ENCODE peak calls at places on chromosomes 4 and X, in seven cellular contexts. Q is endothelial cell, U is foreskin fibroblast, C is epithelial cell of esophagus, E is esophagus squamous epithelium, Z is brain microvascular endothelial cell, K is heart left ventricle. S is an unnamed sample.

GRCh38 chrX:118756111-118756510 is 28.7 kb downstream of the IL13RA1 start:
- DNase-seq in Q (no peak), U (no peak), C (peak), E (no peak), Z (no peak), K (no peak), S (no peak)

GRCh38 chr4:110793890-110794588 is 171.2 kb upstream of the PITX2 start:
- DNase-seq in Q (no peak), U (no peak), C (no peak), E (no peak), Z (no peak), K (no peak), S (no peak)

GRCh38 chr4:26958925-26959653 is 98.4 kb downstream of the STIM2 start:
- DNase-seq in Q (no peak), U (no peak), C (no peak), E (no peak), Z (no peak), K (no peak), S (no peak)

GRCh38 chr4:12140864-12141263 is 712.2 kb upstream of the HS3ST1 start:
- DNase-seq in Q (no peak), U (no peak), C (no peak), E (no peak), Z (no peak), K (no peak), S (no peak)

GRCh38 chr4:26151615-26152014 is 169.2 kb upstream of the RBPJ start:
- DNase-seq in Q (no peak), U (no peak), C (no peak), E (no peak), Z (no peak), K (peak), S (no peak)

GRCh38 chr4:154329268-154329858 is 162.2 kb downstream of the DCHS2 start:
- DNase-seq in Q (no peak), U (peak), C (peak), E (no peak), Z (no peak), K (no peak), S (no peak)

GRCh38 chrX:39896951-39897740 is 200.6 kb downstream of the BCOR start:
- DNase-seq in Q (peak), U (peak), C (peak), E (no peak), Z (peak), K (peak), S (no peak)

GRCh38 chr4:109166126-109166525 is 136.3 kb downstream of the COL25A1 start:
- DNase-seq in Q (no peak), U (no peak), C (no peak), E (no peak), Z (no peak), K (no peak), S (no peak)

GRCh38 chrX:13377537-13377936 is 57.7 kb upstream of the ATXN3L start:
- DNase-seq in Q (no peak), U (peak), C (peak), E (no peak), Z (peak), K (peak), S (no peak)

GRCh38 chrX:1391370-1391706 is 575 bp downstream of the SLC25A6 start:
- DNase-seq in Q (peak), U (no peak), C (no peak), E (no peak), Z (no peak), K (peak), S (no peak)

GRCh38 chrX:38879631-38880220 is 78.5 kb downstream of the MID1IP1 start:
- DNase-seq in Q (no peak), U (no peak), C (peak), E (no peak), Z (no peak), K (no peak), S (no peak)

GRCh38 chrX:143988356-143988755 is 104.5 kb downstream of the UBE2NL start:
- DNase-seq in Q (no peak), U (no peak), C (no peak), E (no peak), Z (no peak), K (no peak), S (no peak)

GRCh38 chr4:154417358-154417673 is 74.3 kb downstream of the DCHS2 start:
- DNase-seq in Q (no peak), U (no peak), C (no peak), E (no peak), Z (no peak), K (no peak), S (no peak)

GRCh38 chr4:74446193-74446868 is 1.4 kb downstream of the AREG start:
- DNase-seq in Q (no peak), U (no peak), C (peak), E (no peak), Z (no peak), K (no peak), S (no peak)

GRCh38 chr4:12145106-12145505 is 716.4 kb upstream of the HS3ST1 start:
- DNase-seq in Q (no peak), U (no peak), C (no peak), E (no peak), Z (no peak), K (no peak), S (no peak)

GRCh38 chr4:155759372-155760252 is 791 bp downstream of the GUCY1B1 start:
- DNase-seq in Q (peak), U (no peak), C (peak), E (no peak), Z (no peak), K (peak), S (peak)

GRCh38 chrX:10007604-10008003 is 40.4 kb downstream of the CLDN34 start:
- DNase-seq in Q (no peak), U (no peak), C (no peak), E (no peak), Z (no peak), K (no peak), S (no peak)

GRCh38 chr4:162162672-162163071 is 1.1 kb downstream of the FSTL5 start:
- DNase-seq in Q (no peak), U (no peak), C (no peak), E (no peak), Z (no peak), K (no peak), S (no peak)

GRCh38 chr4:150699599-150699998 is 117.6 kb downstream of the MAB21L2 start:
- DNase-seq in Q (no peak), U (no peak), C (peak), E (no peak), Z (no peak), K (no peak), S (no peak)

GRCh38 chrX:154448484-154448883 is 4.5 kb downstream of the FAM50A start:
- DNase-seq in Q (no peak), U (no peak), C (no peak), E (no peak), Z (no peak), K (no peak), S (no peak)

GRCh38 chr4:8083086-8083825 is 75.4 kb downstream of the ABLIM2 start:
- DNase-seq in Q (no peak), U (no peak), C (no peak), E (no peak), Z (no peak), K (peak), S (no peak)

GRCh38 chr4:109996531-109996930 is 83.8 kb downstream of the EGF start:
- DNase-seq in Q (no peak), U (no peak), C (peak), E (no peak), Z (no peak), K (no peak), S (no peak)

GRCh38 chr4:161664740-161665139 is 499.1 kb downstream of the FSTL5 start:
- DNase-seq in Q (no peak), U (no peak), C (no peak), E (no peak), Z (no peak), K (no peak), S (no peak)

GRCh38 chrX:119790977-119791436 is 423 bp downstream of the RPL39 start:
- DNase-seq in Q (no peak), U (no peak), C (peak), E (no peak), Z (peak), K (no peak), S (no peak)

GRCh38 chr4:74111990-74112389 is 13.0 kb upstream of the CXCL2 start:
- DNase-seq in Q (no peak), U (no peak), C (peak), E (no peak), Z (peak), K (no peak), S (no peak)

GRCh38 chrX:22628275-22628674 is 355.6 kb downstream of the CBLL2 start:
- DNase-seq in Q (no peak), U (no peak), C (no peak), E (no peak), Z (no peak), K (peak), S (no peak)

GRCh38 chr4:153451931-153452660 is 14.1 kb upstream of the TMEM131L start:
- DNase-seq in Q (no peak), U (no peak), C (no peak), E (no peak), Z (no peak), K (no peak), S (no peak)

DNA sequence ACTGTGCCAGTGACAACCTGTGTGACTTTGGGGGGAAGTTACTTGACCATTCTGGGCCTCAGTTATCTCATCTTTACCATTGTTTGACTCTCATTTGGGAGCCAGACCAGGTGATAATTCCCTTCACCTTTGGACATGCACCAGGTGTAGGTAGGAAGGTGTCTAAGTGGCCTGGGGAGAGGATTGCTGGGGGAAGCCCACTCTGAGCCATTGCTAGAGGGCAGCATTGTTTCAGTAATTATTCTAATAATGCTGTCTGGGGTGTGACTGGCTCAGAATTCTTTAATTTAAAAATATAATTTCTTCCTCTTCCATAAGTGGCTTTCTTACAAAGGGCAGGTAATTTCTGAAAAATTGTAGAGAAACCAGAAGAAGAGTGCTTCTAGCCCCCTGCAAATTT is 104.3 kb downstream of the RTL9 start:
- DNase-seq in Q (no peak), U (no peak), C (no peak), E (no peak), Z (no peak), K (no peak), S (no peak)
- TF ChIP-seq CTCF in Q (no peak), U (peak), C (no peak), E (no peak), Z (peak), K (no peak), S (no peak)

GRCh38 chr4:67765401-67765800 is 11.2 kb upstream of the GNRHR start:
- DNase-seq in Q (no peak), U (no peak), C (no peak), E (no peak), Z (no peak), K (no peak), S (no peak)

GRCh38 chr4:67765928-67766327 is 11.7 kb upstream of the GNRHR start:
- DNase-seq in Q (no peak), U (peak), C (peak), E (no peak), Z (no peak), K (no peak), S (no peak)

GRCh38 chr4:67764183-67764582 is 10.0 kb upstream of the GNRHR start:
- DNase-seq in Q (no peak), U (no peak), C (no peak), E (no peak), Z (no peak), K (no peak), S (no peak)

GRCh38 chr4:67762091-67762490 is 7.9 kb upstream of the GNRHR start:
- DNase-seq in Q (no peak), U (peak), C (no peak), E (no peak), Z (peak), K (no peak), S (no peak)
- TF ChIP-seq CTCF in Q (no peak), U (no peak), C (no peak), E (no peak), Z (no peak), K (no peak), S (no peak)

GRCh38 chr4:53614616-53615015 is 23.3 kb upstream of the LNX1 start:
- DNase-seq in Q (no peak), U (no peak), C (peak), E (no peak), Z (no peak), K (no peak), S (no peak)
- TF ChIP-seq CTCF in Q (no peak), U (no peak), C (peak), E (peak), Z (peak), K (no peak), S (no peak)

GRCh38 chrX:25523574-25523973 is 507.8 kb upstream of the ARX start:
- DNase-seq in Q (peak), U (no peak), C (peak), E (no peak), Z (peak), K (no peak), S (no peak)
- TF ChIP-seq CTCF in Q (no peak), U (no peak), C (peak), E (no peak), Z (peak), K (no peak), S (no peak)

DNA sequence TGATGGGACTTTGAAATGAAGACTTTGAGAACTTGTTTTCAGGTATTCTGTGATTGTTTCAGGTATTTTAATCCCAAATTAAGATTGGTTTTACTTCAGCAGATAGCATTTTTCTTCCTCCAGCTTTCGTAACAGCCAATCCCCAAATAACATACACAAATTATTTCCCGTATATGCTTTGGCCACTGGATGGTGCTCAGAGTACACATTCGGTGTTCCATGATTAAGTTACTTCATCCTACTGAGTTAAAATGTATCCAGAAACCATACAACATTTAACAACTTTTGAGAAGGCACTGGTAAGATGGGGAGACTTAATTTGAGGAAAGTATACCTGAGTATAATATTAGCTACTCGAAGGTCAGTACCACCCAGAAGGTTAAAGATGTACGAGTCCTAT is 233.4 kb upstream of the FAM47A start:
- DNase-seq in Q (peak), U (no peak), C (peak), E (no peak), Z (peak), K (no peak), S (no peak)
- TF ChIP-seq CTCF in Q (no peak), U (no peak), C (peak), E (no peak), Z (peak), K (peak), S (no peak)